ENCODE peak calls at places on chromosomes 11 and 22, in six cellular contexts. One of them, this sample, is unnamed. For H3K4me1, the result is how much of the 10 kb centered on the place peaks cover.

GRCh38 chr11:108916290-108916689 is 251.4 kb downstream of the DDX10 start:
- DNase-seq in PC-3: peak
- DNase-seq in PC-9: no peak
- DNase-seq in uterus: no peak
- DNase-seq in heart right ventricle: no peak
- DNase-seq in esophagus squamous epithelium: no peak
- DNase-seq in this sample: no peak

GRCh38 chr22:39284142-39284980 is 35.1 kb downstream of the RPL3 start:
- DNase-seq in uterus: no peak
- DNase-seq in PC-9: peak
- DNase-seq in heart right ventricle: no peak
- DNase-seq in esophagus squamous epithelium: no peak
- DNase-seq in PC-3: peak
- DNase-seq in this sample: no peak

GRCh38 chr22:35140879-35141745 is 75.2 kb downstream of the ISX start:
- DNase-seq in PC-3: peak
- DNase-seq in uterus: no peak
- DNase-seq in heart right ventricle: no peak
- DNase-seq in PC-9: peak
- DNase-seq in esophagus squamous epithelium: no peak
- DNase-seq in this sample: no peak

GRCh38 chr11:380095-380480 is 10.8 kb downstream of the B4GALNT4 start:
- DNase-seq in PC-3: no peak
- DNase-seq in uterus: no peak
- DNase-seq in PC-9: no peak
- DNase-seq in esophagus squamous epithelium: no peak
- DNase-seq in heart right ventricle: peak
- DNase-seq in this sample: no peak

GRCh38 chr11:65639623-65640482 is 2.0 kb downstream of the SIPA1 start:
- DNase-seq in PC-3: no peak
- DNase-seq in esophagus squamous epithelium: peak
- DNase-seq in heart right ventricle: no peak
- DNase-seq in uterus: no peak
- DNase-seq in PC-9: no peak
- DNase-seq in this sample: no peak

GRCh38 chr22:39097098-39098020 is at the start of gene APOBEC3H:
- DNase-seq in PC-9: peak
- DNase-seq in PC-3: peak
- DNase-seq in heart right ventricle: no peak
- DNase-seq in uterus: no peak
- DNase-seq in esophagus squamous epithelium: no peak
- DNase-seq in this sample: no peak

GRCh38 chr11:105219269-105219668 is 79.7 kb upstream of the CARD18 start:
- DNase-seq in esophagus squamous epithelium: no peak
- DNase-seq in PC-9: no peak
- DNase-seq in uterus: no peak
- DNase-seq in PC-3: peak
- DNase-seq in heart right ventricle: no peak
- DNase-seq in this sample: no peak

GRCh38 chr22:38451404-38451803 is 3.6 kb downstream of the KCNJ4 start:
- DNase-seq in heart right ventricle: no peak
- DNase-seq in PC-9: no peak
- DNase-seq in uterus: no peak
- DNase-seq in esophagus squamous epithelium: no peak
- DNase-seq in PC-3: no peak
- DNase-seq in this sample: no peak

GRCh38 chr11:91921974-91922373 is 302.6 kb upstream of the FAT3 start:
- DNase-seq in esophagus squamous epithelium: no peak
- DNase-seq in PC-3: peak
- DNase-seq in uterus: no peak
- DNase-seq in heart right ventricle: no peak
- DNase-seq in PC-9: peak
- DNase-seq in this sample: no peak

DNA sequence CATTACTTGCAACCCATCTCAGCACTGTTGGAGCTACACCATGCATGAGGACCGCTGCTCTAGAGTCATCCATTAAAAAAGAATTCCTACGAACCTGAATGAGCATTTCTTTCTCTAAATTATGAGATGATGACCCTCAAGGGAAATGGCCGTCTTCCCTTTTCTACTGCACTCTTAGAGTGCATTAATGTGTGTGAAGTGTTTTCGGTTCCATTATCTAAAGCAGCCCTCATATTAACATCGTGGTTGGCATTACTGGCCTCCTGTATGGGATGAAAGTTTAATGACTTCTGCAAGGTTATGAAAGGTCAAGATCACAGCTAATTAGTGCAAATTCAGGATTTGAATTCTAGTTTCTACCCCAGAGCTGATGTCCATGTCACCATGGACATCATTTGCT is 16.7 kb downstream of the CD44 start:
- DNase-seq in heart right ventricle: no peak
- DNase-seq in esophagus squamous epithelium: no peak
- DNase-seq in PC-9: no peak
- DNase-seq in uterus: no peak
- DNase-seq in PC-3: no peak
- DNase-seq in this sample: no peak
- H3K4me1 ChIP-seq in heart right ventricle: under half
- H3K4me1 ChIP-seq in esophagus squamous epithelium: under half
- H3K4me1 ChIP-seq in PC-9: half or more
- H3K4me1 ChIP-seq in uterus: under half
- H3K4me1 ChIP-seq in PC-3: under half
- H3K4me1 ChIP-seq in this sample: under half

DNA sequence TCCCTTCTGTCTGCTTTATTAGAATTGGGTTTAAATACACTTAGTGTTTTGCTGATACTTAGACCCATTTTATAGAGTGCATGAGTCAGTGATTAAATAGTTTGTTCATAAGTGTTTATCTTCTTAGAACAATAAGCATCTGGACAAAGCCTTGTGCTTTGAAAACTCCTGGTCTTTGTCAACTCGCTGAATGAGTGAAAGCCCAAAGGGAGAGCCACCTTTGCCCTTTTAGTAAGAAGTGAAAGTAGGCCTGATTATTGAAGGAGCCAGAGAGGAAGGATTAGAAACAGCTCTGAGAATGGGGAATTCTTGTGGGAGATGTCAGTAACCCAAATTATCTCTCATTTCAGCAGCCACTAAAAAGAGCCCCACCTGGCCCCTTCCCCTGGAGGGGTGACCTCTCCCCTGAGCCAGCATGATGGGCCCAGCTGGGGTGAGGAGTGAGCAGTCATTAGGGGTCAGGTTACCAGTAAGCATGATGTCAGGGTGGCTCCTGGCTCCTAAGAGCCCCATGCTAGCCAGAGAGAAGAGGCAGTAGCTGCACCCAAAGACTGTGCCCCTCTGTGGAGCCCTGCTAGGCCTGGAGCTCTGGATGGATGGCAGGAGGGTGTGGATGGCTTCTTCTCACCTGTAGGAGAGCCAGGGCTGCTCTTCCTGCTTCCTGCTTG is 125.1 kb upstream of the E2F8 start:
- DNase-seq in PC-9: no peak
- DNase-seq in uterus: no peak
- DNase-seq in esophagus squamous epithelium: no peak
- DNase-seq in heart right ventricle: no peak
- DNase-seq in PC-3: peak
- DNase-seq in this sample: no peak
- H3K4me1 ChIP-seq in PC-9: under half
- H3K4me1 ChIP-seq in uterus: under half
- H3K4me1 ChIP-seq in esophagus squamous epithelium: under half
- H3K4me1 ChIP-seq in heart right ventricle: under half
- H3K4me1 ChIP-seq in PC-3: under half
- H3K4me1 ChIP-seq in this sample: under half

GRCh38 chr22:22933807-22934542 is 46.4 kb downstream of the IGLL5 start:
- DNase-seq in heart right ventricle: no peak
- DNase-seq in uterus: no peak
- DNase-seq in PC-3: no peak
- DNase-seq in esophagus squamous epithelium: no peak
- DNase-seq in PC-9: no peak
- DNase-seq in this sample: no peak
- H3K4me1 ChIP-seq in heart right ventricle: under half
- H3K4me1 ChIP-seq in uterus: under half
- H3K4me1 ChIP-seq in PC-3: under half
- H3K4me1 ChIP-seq in esophagus squamous epithelium: under half
- H3K4me1 ChIP-seq in PC-9: under half
- H3K4me1 ChIP-seq in this sample: under half

GRCh38 chr11:76674517-76675400 is 4.2 kb upstream of the LRRC32 start:
- DNase-seq in PC-9: no peak
- DNase-seq in heart right ventricle: no peak
- DNase-seq in PC-3: no peak
- DNase-seq in uterus: no peak
- DNase-seq in esophagus squamous epithelium: no peak
- DNase-seq in this sample: no peak
- H3K4me1 ChIP-seq in PC-9: under half
- H3K4me1 ChIP-seq in heart right ventricle: under half
- H3K4me1 ChIP-seq in PC-3: under half
- H3K4me1 ChIP-seq in uterus: under half
- H3K4me1 ChIP-seq in esophagus squamous epithelium: under half
- H3K4me1 ChIP-seq in this sample: under half

GRCh38 chr11:1754376-1755150 is 4.2 kb upstream of the IFITM10 start:
- DNase-seq in uterus: no peak
- DNase-seq in PC-9: no peak
- DNase-seq in PC-3: no peak
- DNase-seq in heart right ventricle: no peak
- DNase-seq in esophagus squamous epithelium: no peak
- DNase-seq in this sample: no peak
- H3K4me1 ChIP-seq in uterus: under half
- H3K4me1 ChIP-seq in PC-9: under half
- H3K4me1 ChIP-seq in PC-3: under half
- H3K4me1 ChIP-seq in heart right ventricle: under half
- H3K4me1 ChIP-seq in esophagus squamous epithelium: under half
- H3K4me1 ChIP-seq in this sample: under half

GRCh38 chr11:95092549-95093324 is 3.1 kb downstream of the ENDOD1 start:
- DNase-seq in heart right ventricle: no peak
- DNase-seq in PC-9: peak
- DNase-seq in PC-3: peak
- DNase-seq in esophagus squamous epithelium: no peak
- DNase-seq in uterus: no peak
- DNase-seq in this sample: no peak
- H3K4me1 ChIP-seq in heart right ventricle: under half
- H3K4me1 ChIP-seq in PC-9: under half
- H3K4me1 ChIP-seq in PC-3: under half
- H3K4me1 ChIP-seq in esophagus squamous epithelium: under half
- H3K4me1 ChIP-seq in uterus: under half
- H3K4me1 ChIP-seq in this sample: under half

GRCh38 chr22:40593460-40594273 is 42.9 kb downstream of the MRTFA start:
- DNase-seq in esophagus squamous epithelium: no peak
- DNase-seq in PC-3: no peak
- DNase-seq in uterus: no peak
- DNase-seq in heart right ventricle: no peak
- DNase-seq in PC-9: no peak
- DNase-seq in this sample: no peak
- H3K4me1 ChIP-seq in esophagus squamous epithelium: under half
- H3K4me1 ChIP-seq in PC-3: under half
- H3K4me1 ChIP-seq in uterus: under half
- H3K4me1 ChIP-seq in heart right ventricle: under half
- H3K4me1 ChIP-seq in PC-9: half or more
- H3K4me1 ChIP-seq in this sample: under half